ENCODE peak calls at places on chromosomes 2 and 18, in ten cellular contexts. D, A, Y, K, Z, P, G, J, R and H are unnamed samples. For H3K4me1, the result is how much of the 10 kb centered on the place peaks cover.

GRCh38 chr2:67514515-67514914 is 117.4 kb downstream of the ETAA1 start:
- DNase-seq in D (no peak), A (no peak), Y (no peak), K (no peak), Z (no peak), P (no peak), G (no peak), J (no peak), R (no peak), H (no peak)

GRCh38 chr2:215900865-215901264 is 112.5 kb downstream of the MREG start:
- DNase-seq in D (no peak), A (no peak), Y (no peak), K (no peak), Z (peak), P (no peak), G (no peak), J (no peak), R (no peak), H (no peak)

GRCh38 chr18:31162419-31162793 is 250 bp downstream of the DSC1 start:
- DNase-seq in D (no peak), A (no peak), Y (no peak), K (no peak), Z (no peak), P (no peak), G (no peak), J (no peak), R (peak), H (no peak)

GRCh38 chr18:77093067-77093430 is 39.5 kb downstream of the MBP start:
- DNase-seq in D (no peak), A (no peak), Y (no peak), K (no peak), Z (no peak), P (no peak), G (no peak), J (no peak), R (no peak), H (no peak)

GRCh38 chr2:100978582-100979051 is 23.5 kb upstream of the RPL31 start:
- DNase-seq in D (no peak), A (peak), Y (no peak), K (no peak), Z (peak), P (no peak), G (peak), J (no peak), R (no peak), H (peak)

GRCh38 chr2:3703741-3704355 is 473 bp downstream of the DCDC2C start:
- DNase-seq in D (peak), A (no peak), Y (no peak), K (no peak), Z (no peak), P (no peak), G (no peak), J (no peak), R (no peak), H (no peak)

GRCh38 chr2:218123986-218124385 is 1.8 kb upstream of the CXCR2 start:
- DNase-seq in D (no peak), A (no peak), Y (no peak), K (no peak), Z (no peak), P (no peak), G (no peak), J (no peak), R (no peak), H (no peak)

GRCh38 chr2:30280596-30281434 is 49.5 kb downstream of the LBH start:
- DNase-seq in D (no peak), A (no peak), Y (no peak), K (no peak), Z (no peak), P (no peak), G (no peak), J (no peak), R (no peak), H (no peak)

GRCh38 chr18:52288403-52289004 is 51.5 kb upstream of the DCC start:
- DNase-seq in D (peak), A (no peak), Y (no peak), K (no peak), Z (no peak), P (peak), G (peak), J (no peak), R (no peak), H (no peak)

GRCh38 chr2:157223624-157224205 is 33.8 kb upstream of the GALNT5 start:
- DNase-seq in D (no peak), A (no peak), Y (no peak), K (no peak), Z (no peak), P (no peak), G (no peak), J (no peak), R (no peak), H (no peak)

GRCh38 chr2:172329404-172330059 is 97.9 kb upstream of the ITGA6 start:
- DNase-seq in D (no peak), A (peak), Y (no peak), K (peak), Z (peak), P (no peak), G (peak), J (no peak), R (no peak), H (peak)

GRCh38 chr2:220227272-220227920 is 600.0 kb downstream of the SLC4A3 start:
- DNase-seq in D (no peak), A (no peak), Y (no peak), K (no peak), Z (no peak), P (no peak), G (no peak), J (no peak), R (no peak), H (no peak)

GRCh38 chr2:47437287-47437686 is 34.3 kb downstream of the MSH2 start:
- DNase-seq in D (peak), A (no peak), Y (no peak), K (no peak), Z (peak), P (no peak), G (no peak), J (no peak), R (no peak), H (no peak)

GRCh38 chr2:141767051-141767450 is 363.8 kb downstream of the LRP1B start:
- DNase-seq in D (no peak), A (no peak), Y (no peak), K (no peak), Z (no peak), P (no peak), G (no peak), J (no peak), R (no peak), H (no peak)

GRCh38 chr2:32715391-32715841 is 87.6 kb downstream of the TTC27 start:
- DNase-seq in D (no peak), A (no peak), Y (no peak), K (no peak), Z (no peak), P (no peak), G (no peak), J (peak), R (no peak), H (no peak)

GRCh38 chr2:4973973-4974372 is 718.2 kb upstream of the SOX11 start:
- DNase-seq in D (no peak), A (no peak), Y (no peak), K (no peak), Z (no peak), P (no peak), G (no peak), J (no peak), R (no peak), H (no peak)

GRCh38 chr2:165373322-165374025 is 96.0 kb upstream of the CSRNP3 start:
- DNase-seq in D (no peak), A (no peak), Y (no peak), K (no peak), Z (peak), P (no peak), G (no peak), J (no peak), R (no peak), H (no peak)

GRCh38 chr2:238919307-238919706 is 71.4 kb downstream of the TWIST2 start:
- DNase-seq in D (no peak), A (peak), Y (no peak), K (peak), Z (no peak), P (no peak), G (no peak), J (no peak), R (no peak), H (peak)

GRCh38 chr2:221589696-221590095 is 17.6 kb upstream of the EPHA4 start:
- DNase-seq in D (no peak), A (no peak), Y (no peak), K (no peak), Z (no peak), P (no peak), G (no peak), J (no peak), R (no peak), H (no peak)

GRCh38 chr2:33478968-33479691 is 2.7 kb downstream of the RASGRP3 start:
- DNase-seq in D (no peak), A (no peak), Y (no peak), K (no peak), Z (peak), P (peak), G (peak), J (no peak), R (no peak), H (no peak)

GRCh38 chr2:125679903-125680302 is 976.1 kb upstream of the GYPC start:
- DNase-seq in D (no peak), A (no peak), Y (no peak), K (no peak), Z (no peak), P (no peak), G (peak), J (no peak), R (no peak), H (no peak)

GRCh38 chr2:119579457-119580295 is 35.4 kb downstream of the CFAP221 start:
- DNase-seq in D (no peak), A (no peak), Y (no peak), K (no peak), Z (no peak), P (no peak), G (no peak), J (no peak), R (no peak), H (no peak)

GRCh38 chr18:79275461-79275860 is 120.3 kb upstream of the NFATC1 start:
- DNase-seq in D (no peak), A (no peak), Y (no peak), K (no peak), Z (no peak), P (no peak), G (no peak), J (no peak), R (no peak), H (no peak)

GRCh38 chr2:224630659-224631550 is 45.7 kb upstream of the CUL3 start:
- DNase-seq in D (no peak), A (no peak), Y (no peak), K (no peak), Z (no peak), P (no peak), G (no peak), J (no peak), R (no peak), H (no peak)

GRCh38 chr2:241961454-241961853 is 91.9 kb downstream of the RTP5 start:
- DNase-seq in D (no peak), A (no peak), Y (no peak), K (peak), Z (no peak), P (no peak), G (no peak), J (no peak), R (no peak), H (peak)

GRCh38 chr2:96143848-96144480 is 1.3 kb downstream of the DUSP2 start:
- DNase-seq in D (no peak), A (peak), Y (peak), K (peak), Z (no peak), P (no peak), G (peak), J (no peak), R (no peak), H (peak)
- H3K4me1 ChIP-seq in D (half or more), A (half or more), Y (under half), K (under half), Z (under half), P (under half), G (under half), J (under half), R (under half), H (under half)

GRCh38 chr2:240250985-240251847 is 110.8 kb upstream of the OTOS start:
- DNase-seq in D (peak), A (peak), Y (peak), K (peak), Z (peak), P (peak), G (peak), J (no peak), R (peak), H (peak)
- TF ChIP-seq POLR2AphosphoS5 in D (no peak), A (no peak), Y (peak), K (peak), Z (no peak), P (no peak), G (peak), J (no peak), R (peak), H (peak)

DNA sequence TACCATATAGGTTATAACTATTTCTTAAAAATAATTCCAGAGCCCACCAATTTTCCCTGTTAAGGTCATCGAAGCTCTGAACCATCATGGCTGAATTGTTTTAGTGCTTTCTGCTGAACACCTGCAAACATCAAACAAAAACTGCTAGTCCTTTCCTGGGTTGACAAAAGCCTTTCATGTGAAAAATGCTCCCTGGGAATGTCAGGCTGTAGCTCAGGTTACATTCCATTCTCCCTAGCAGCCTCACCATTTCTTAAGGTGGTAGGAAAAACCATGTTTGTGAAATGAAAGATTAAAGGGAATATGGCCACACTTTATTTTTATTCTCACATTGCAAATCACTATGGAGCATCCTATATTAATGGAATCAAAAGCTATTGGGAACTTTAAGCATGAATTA is 5.7 kb downstream of the TCF4 start:
- DNase-seq in D (no peak), A (no peak), Y (no peak), K (no peak), Z (no peak), P (no peak), G (no peak), J (no peak), R (no peak), H (no peak)
- H3K4me1 ChIP-seq in D (under half), A (half or more), Y (under half), K (under half), Z (under half), P (under half), G (under half), J (under half), R (under half), H (under half)

DNA sequence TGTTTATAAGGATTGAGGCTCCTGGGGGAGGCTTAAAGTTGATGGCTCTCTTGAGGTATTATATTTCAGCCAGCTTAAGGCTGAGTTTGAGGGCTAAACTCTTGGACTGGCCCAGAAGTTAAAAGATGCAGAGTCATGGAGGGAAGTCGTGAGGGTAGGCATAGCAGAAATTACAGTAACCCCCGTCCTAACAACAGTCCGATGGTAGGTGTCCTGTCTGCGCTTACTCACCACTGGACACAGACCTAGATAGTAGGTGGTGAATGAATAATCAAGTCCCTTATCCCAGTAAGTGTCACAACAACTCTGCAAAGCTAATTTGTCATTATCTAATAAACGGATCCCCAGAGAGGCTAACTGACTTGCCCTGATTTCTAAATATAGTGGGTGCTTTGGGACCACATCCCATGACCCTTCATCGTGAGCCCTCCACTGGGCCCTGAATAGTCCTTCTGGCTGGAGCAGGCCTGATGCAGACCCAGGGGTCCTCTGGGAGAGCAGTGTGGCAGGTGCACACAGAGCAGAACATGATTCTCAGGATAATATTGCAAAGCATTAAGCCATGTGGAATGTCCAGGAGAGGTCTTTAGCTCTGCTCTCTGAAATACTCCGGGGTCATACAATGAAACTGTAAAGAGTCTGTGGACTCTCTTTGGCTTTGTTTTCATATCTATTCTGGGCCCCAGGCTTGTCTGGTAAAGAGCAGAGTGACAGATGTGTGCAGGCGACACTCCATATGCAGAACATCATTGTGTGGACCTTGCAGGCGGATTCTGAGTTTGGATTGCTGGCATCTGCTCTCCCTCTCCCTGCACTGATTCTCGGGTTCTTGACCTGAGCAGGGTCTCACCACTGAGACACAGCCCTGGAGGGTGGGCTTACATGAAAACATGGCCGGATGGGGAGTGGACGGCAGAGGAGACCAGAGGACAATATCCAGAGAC is 98.1 kb downstream of the RNF144A start:
- DNase-seq in D (peak), A (no peak), Y (no peak), K (peak), Z (no peak), P (no peak), G (no peak), J (no peak), R (no peak), H (no peak)
- TF ChIP-seq POLR2AphosphoS5 in D (no peak), A (no peak), Y (no peak), K (no peak), Z (no peak), P (no peak), G (no peak), J (no peak), R (no peak), H (no peak)

GRCh38 chr2:189298481-189298880 is 118.9 kb upstream of the COL5A2 start:
- DNase-seq in D (no peak), A (no peak), Y (no peak), K (no peak), Z (no peak), P (no peak), G (no peak), J (no peak), R (no peak), H (no peak)
- H3K4me1 ChIP-seq in D (under half), A (under half), Y (under half), K (under half), Z (under half), P (under half), G (under half), J (under half), R (under half), H (under half)

GRCh38 chr2:44286119-44286883 is 11.0 kb downstream of the SLC3A1 start:
- DNase-seq in D (no peak), A (no peak), Y (no peak), K (no peak), Z (no peak), P (no peak), G (no peak), J (no peak), R (no peak), H (no peak)

GRCh38 chr2:44290271-44290670 is 15.0 kb downstream of the SLC3A1 start:
- DNase-seq in D (no peak), A (no peak), Y (no peak), K (no peak), Z (no peak), P (no peak), G (no peak), J (no peak), R (no peak), H (no peak)

GRCh38 chr2:44283116-44283666 is 7.9 kb downstream of the SLC3A1 start:
- DNase-seq in D (no peak), A (no peak), Y (no peak), K (no peak), Z (no peak), P (no peak), G (no peak), J (no peak), R (no peak), H (no peak)

GRCh38 chr2:44285237-44285636 is 10.0 kb downstream of the SLC3A1 start:
- DNase-seq in D (no peak), A (no peak), Y (no peak), K (no peak), Z (no peak), P (no peak), G (peak), J (no peak), R (no peak), H (no peak)

DNA sequence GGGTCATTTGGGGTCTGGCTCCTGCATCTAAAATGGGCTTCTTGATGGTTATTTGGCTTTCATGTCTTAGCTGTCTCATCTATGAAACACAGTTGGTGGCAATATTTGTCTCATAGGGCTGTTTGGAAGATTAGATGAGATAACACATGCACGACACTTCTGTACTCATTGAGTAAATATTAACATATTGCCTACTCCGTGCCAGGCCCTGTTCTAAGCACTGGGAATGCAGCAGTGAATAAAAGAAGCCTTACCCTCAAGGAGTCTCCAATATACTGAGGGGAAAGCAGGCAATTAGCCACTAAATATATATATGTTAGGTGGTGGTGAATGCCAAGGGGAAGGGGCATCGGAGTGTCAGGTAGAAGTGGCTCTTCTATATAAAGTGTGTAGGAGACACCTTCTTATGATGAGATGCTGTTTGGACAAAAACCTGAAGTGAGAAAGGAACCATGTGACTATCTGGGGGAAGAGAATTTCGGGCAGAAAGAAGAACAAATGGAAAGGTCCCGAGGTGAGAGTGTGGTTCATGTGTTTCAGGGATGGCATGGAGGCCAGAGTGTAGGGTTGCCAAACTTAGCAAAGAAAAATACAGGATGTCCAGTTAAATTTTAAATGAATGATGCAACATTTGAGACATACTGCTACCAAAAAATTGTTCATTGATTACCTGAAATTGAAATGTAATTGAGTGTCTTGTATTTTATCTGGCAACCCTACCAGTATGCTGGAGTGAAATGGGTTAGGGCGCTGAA is 11.8 kb downstream of the SLC3A1 start:
- DNase-seq in D (no peak), A (no peak), Y (no peak), K (no peak), Z (no peak), P (no peak), G (no peak), J (no peak), R (no peak), H (no peak)
- TF ChIP-seq POLR2AphosphoS5 in D (no peak), A (no peak), Y (no peak), K (no peak), Z (no peak), P (no peak), G (no peak), J (no peak), R (no peak), H (no peak)

DNA sequence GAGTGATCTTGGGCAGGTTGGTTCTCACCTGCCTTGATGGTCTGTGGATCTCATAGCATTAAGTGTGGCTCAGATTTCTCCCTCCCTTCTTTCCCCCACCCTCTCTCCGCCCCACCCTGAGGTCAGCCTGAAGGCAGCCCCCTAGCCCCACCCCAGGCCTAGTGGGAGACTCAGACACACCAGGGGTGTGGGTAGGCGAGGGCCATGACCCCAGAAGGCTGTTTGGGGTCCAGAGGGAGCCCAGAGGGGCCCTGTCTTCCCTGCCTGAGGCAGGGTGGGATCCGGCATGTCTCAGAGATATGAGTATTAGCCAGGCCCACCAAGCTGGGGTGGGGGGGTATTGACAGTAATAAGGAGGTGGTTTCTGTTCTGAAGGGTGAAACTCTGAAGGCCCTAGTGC is 160.5 kb downstream of the GLI2 start:
- DNase-seq in D (no peak), A (no peak), Y (no peak), K (no peak), Z (no peak), P (no peak), G (no peak), J (no peak), R (no peak), H (peak)
- H3K4me1 ChIP-seq in D (under half), A (under half), Y (under half), K (under half), Z (under half), P (under half), G (under half), J (under half), R (under half), H (under half)

DNA sequence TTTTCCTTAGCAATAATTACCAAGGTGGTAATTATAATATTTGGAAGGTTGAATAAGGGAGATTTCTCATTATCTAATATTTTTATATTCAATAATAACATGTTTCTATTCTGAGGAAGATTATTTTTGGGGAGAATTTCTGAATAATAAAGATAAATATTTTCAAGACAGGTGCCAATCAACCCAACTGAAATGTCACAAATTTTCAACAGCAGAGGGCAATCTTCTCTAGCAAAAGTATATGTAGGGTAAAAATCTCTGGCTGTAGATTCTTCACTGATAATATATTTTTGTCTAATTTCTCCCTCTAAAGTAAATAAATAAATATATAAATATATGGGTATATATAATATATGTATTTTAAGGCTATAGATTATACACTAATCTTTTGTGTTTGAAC is 1187.2 kb upstream of the CRIM1 start:
- DNase-seq in D (no peak), A (no peak), Y (no peak), K (no peak), Z (no peak), P (no peak), G (no peak), J (no peak), R (no peak), H (no peak)
- TF ChIP-seq POLR2AphosphoS5 in D (no peak), A (no peak), Y (no peak), K (no peak), Z (no peak), P (no peak), G (no peak), J (no peak), R (no peak), H (no peak)